ENCODE peak calls at places on chromosomes 1 and 21, in five cellular contexts. L is cerebellum, B is H9, H is AG09309, F is ascending aorta. S is an unnamed sample.

GRCh38 chr1:198113302-198113701 is 43.5 kb upstream of the NEK7 start:
- DNase-seq in B (no peak), H (no peak), F (no peak), L (no peak), S (no peak)

GRCh38 chr21:41433566-41433965 is 7.5 kb downstream of the MX1 start:
- DNase-seq in L (no peak), B (no peak), H (no peak), F (no peak), S (no peak)

GRCh38 chr1:15757575-15758401 is 807 bp upstream of the FBLIM1 start:
- DNase-seq in B (peak), H (no peak), L (no peak), F (no peak), S (peak)

GRCh38 chr1:88080875-88081274 is 603.2 kb upstream of the PKN2 start:
- DNase-seq in H (no peak), F (no peak), B (no peak), L (no peak), S (no peak)

GRCh38 chr1:198157847-198158765 is 1.3 kb downstream of the NEK7 start:
- DNase-seq in F (no peak), H (no peak), L (no peak), B (peak), S (peak)

GRCh38 chr1:155113450-155113985 is 14.2 kb upstream of the EFNA1 start:
- DNase-seq in B (no peak), H (no peak), F (no peak), L (no peak), S (no peak)

GRCh38 chr1:155969377-155969791 is 9.0 kb downstream of the ARHGEF2 start:
- DNase-seq in F (no peak), L (no peak), B (no peak), H (no peak), S (no peak)

GRCh38 chr1:241837901-241838300 is 10.1 kb upstream of the EXO1 start:
- DNase-seq in B (no peak), H (peak), F (no peak), L (no peak), S (no peak)

GRCh38 chr1:156692958-156693857 is 12.2 kb downstream of the CRABP2 start:
- DNase-seq in B (peak), L (no peak), F (no peak), H (no peak), S (peak)

GRCh38 chr21:38159355-38159754 is 97.4 kb upstream of the KCNJ15 start:
- DNase-seq in L (peak), F (no peak), H (peak), B (peak), S (peak)

GRCh38 chr1:118338991-118339390 is 154.0 kb upstream of the SPAG17 start:
- DNase-seq in B (no peak), L (no peak), F (no peak), H (no peak), S (no peak)

GRCh38 chr1:197683280-197683679 is 92.0 kb downstream of the DENND1B start:
- DNase-seq in H (no peak), F (no peak), B (no peak), L (no peak), S (peak)

GRCh38 chr21:35603471-35603870 is 456.9 kb downstream of the SETD4 start:
- DNase-seq in L (no peak), F (no peak), H (no peak), B (peak), S (no peak)

GRCh38 chr1:39657402-39657801 is 14.5 kb downstream of the NT5C1A start:
- DNase-seq in H (no peak), F (no peak), L (no peak), B (no peak), S (peak)

GRCh38 chr1:245085508-245086095 is 69.2 kb upstream of the KIF26B start:
- DNase-seq in L (no peak), F (no peak), B (no peak), H (peak), S (no peak)

GRCh38 chr1:172935062-172935592 is 115.6 kb downstream of the TNFSF18 start:
- DNase-seq in H (no peak), F (no peak), B (no peak), L (no peak), S (no peak)

GRCh38 chr1:220528049-220528678 is at the start of gene MARK1:
- DNase-seq in H (no peak), L (peak), B (peak), F (no peak), S (peak)

GRCh38 chr1:188027613-188028012 is 1198.9 kb downstream of the PLA2G4A start:
- DNase-seq in B (no peak), F (no peak), L (no peak), H (no peak), S (no peak)

S was measured in BE2C.